ENCODE peak calls at places on chromosome 10, in six cellular contexts. A, I, R, H, Y and M are unnamed samples.

GRCh38 chr10:34364253-34365037 is 450.7 kb downstream of the PARD3 start:
- DNase-seq in A (no peak), I (no peak), R (no peak), H (no peak), Y (no peak), M (no peak)

GRCh38 chr10:118209215-118209614 is 132.9 kb downstream of the FAM204A start:
- DNase-seq in A (no peak), I (no peak), R (no peak), H (no peak), Y (no peak), M (no peak)

GRCh38 chr10:103917326-103918052 is 495 bp downstream of the STN1 start:
- DNase-seq in A (peak), I (peak), R (peak), H (no peak), Y (no peak), M (no peak)

GRCh38 chr10:101839002-101839401 is 4.6 kb downstream of the KCNIP2 start:
- DNase-seq in A (no peak), I (no peak), R (no peak), H (no peak), Y (no peak), M (no peak)

GRCh38 chr10:43128331-43128730 is 9.9 kb upstream of the CSGALNACT2 start:
- DNase-seq in A (no peak), I (peak), R (no peak), H (no peak), Y (no peak), M (no peak)

GRCh38 chr10:10477859-10478258 is 539.8 kb upstream of the CELF2 start:
- DNase-seq in A (peak), I (no peak), R (no peak), H (no peak), Y (no peak), M (peak)

GRCh38 chr10:117710181-117710798 is 167.7 kb downstream of the EMX2 start:
- DNase-seq in A (no peak), I (peak), R (no peak), H (no peak), Y (peak), M (no peak)

GRCh38 chr10:103894454-103894853 is 23.5 kb downstream of the STN1 start:
- DNase-seq in A (peak), I (no peak), R (no peak), H (no peak), Y (no peak), M (peak)

GRCh38 chr10:101696632-101697031 is 1.7 kb upstream of the FBXW4 start:
- DNase-seq in A (no peak), I (no peak), R (no peak), H (no peak), Y (no peak), M (no peak)

GRCh38 chr10:57864789-57865676 is 402.7 kb downstream of the IPMK start:
- DNase-seq in A (no peak), I (no peak), R (no peak), H (no peak), Y (peak), M (no peak)

GRCh38 chr10:48287417-48288391 is 13.2 kb upstream of the FRMPD2 start:
- DNase-seq in A (no peak), I (no peak), R (no peak), H (no peak), Y (no peak), M (no peak)

GRCh38 chr10:51501396-51501795 is 198.0 kb downstream of the CSTF2T start:
- DNase-seq in A (peak), I (no peak), R (no peak), H (no peak), Y (no peak), M (no peak)

GRCh38 chr10:6583447-6583846 is 3.4 kb upstream of the PRKCQ start:
- DNase-seq in A (no peak), I (no peak), R (no peak), H (no peak), Y (no peak), M (no peak)

GRCh38 chr10:118543714-118544400 is 51.6 kb downstream of the PRLHR start:
- DNase-seq in A (peak), I (peak), R (peak), H (peak), Y (peak), M (peak)

GRCh38 chr10:43964486-43964885 is 315.8 kb upstream of the ZNF32 start:
- DNase-seq in A (no peak), I (no peak), R (no peak), H (no peak), Y (no peak), M (peak)

GRCh38 chr10:80530251-80530650 is 7.5 kb upstream of the SH2D4B start:
- DNase-seq in A (peak), I (no peak), R (no peak), H (no peak), Y (peak), M (peak)

GRCh38 chr10:77899080-77899477 is 27.5 kb downstream of the DLG5 start:
- DNase-seq in A (peak), I (no peak), R (no peak), H (no peak), Y (no peak), M (no peak)

GRCh38 chr10:2681911-2682310 is 385.4 kb upstream of the PFKP start:
- DNase-seq in A (no peak), I (no peak), R (no peak), H (no peak), Y (no peak), M (no peak)

GRCh38 chr10:23755557-23755956 is 316.7 kb downstream of the OTUD1 start:
- DNase-seq in A (no peak), I (no peak), R (no peak), H (no peak), Y (no peak), M (no peak)

GRCh38 chr10:58920655-58921003 is 255.8 kb upstream of the PHYHIPL start:
- DNase-seq in A (no peak), I (no peak), R (no peak), H (no peak), Y (no peak), M (no peak)

GRCh38 chr10:69180525-69181204 is 631 bp downstream of the SUPV3L1 start:
- DNase-seq in A (peak), I (no peak), R (peak), H (no peak), Y (peak), M (peak)

GRCh38 chr10:93873427-93874115 is 20.2 kb upstream of the SLC35G1 start:
- DNase-seq in A (peak), I (no peak), R (no peak), H (no peak), Y (peak), M (peak)

GRCh38 chr10:103542764-103543616 is 49.5 kb downstream of the NEURL1 start:
- DNase-seq in A (peak), I (peak), R (peak), H (no peak), Y (peak), M (peak)

GRCh38 chr10:80405636-80406035 is 2.7 kb upstream of the PRXL2A start:
- DNase-seq in A (peak), I (no peak), R (no peak), H (no peak), Y (peak), M (peak)

GRCh38 chr10:35300063-35300699 is 36.1 kb upstream of the CCNY start:
- DNase-seq in A (peak), I (no peak), R (no peak), H (no peak), Y (peak), M (peak)

GRCh38 chr10:65769828-65770227 is 1156.0 kb upstream of the LRRTM3 start:
- DNase-seq in A (no peak), I (no peak), R (no peak), H (no peak), Y (peak), M (no peak)

GRCh38 chr10:79128923-79129305 is 60.1 kb downstream of the ZMIZ1 start:
- DNase-seq in A (no peak), I (no peak), R (no peak), H (no peak), Y (no peak), M (no peak)

GRCh38 chr10:118332948-118333710 is 9.0 kb downstream of the FAM204A start:
- DNase-seq in A (peak), I (no peak), R (no peak), H (no peak), Y (no peak), M (peak)

GRCh38 chr10:1607466-1607865 is 129.9 kb downstream of the ADARB2 start:
- DNase-seq in A (no peak), I (peak), R (no peak), H (no peak), Y (no peak), M (no peak)

GRCh38 chr10:86402283-86402931 is 35.8 kb upstream of the GRID1 start:
- DNase-seq in A (peak), I (no peak), R (no peak), H (no peak), Y (no peak), M (peak)

GRCh38 chr10:28217848-28218247 is 85.0 kb downstream of the MPP7 start:
- DNase-seq in A (peak), I (no peak), R (no peak), H (no peak), Y (peak), M (peak)

GRCh38 chr10:58791137-58791536 is 278.5 kb downstream of the BICC1 start:
- DNase-seq in A (peak), I (no peak), R (no peak), H (no peak), Y (no peak), M (no peak)

GRCh38 chr10:92087750-92088395 is 164.3 kb downstream of the BTAF1 start:
- DNase-seq in A (peak), I (peak), R (peak), H (peak), Y (peak), M (peak)

GRCh38 chr10:48445932-48446331 is 139.5 kb downstream of the MAPK8 start:
- DNase-seq in A (no peak), I (no peak), R (no peak), H (peak), Y (no peak), M (no peak)

GRCh38 chr10:93309062-93309461 is 173.1 kb downstream of the MYOF start:
- DNase-seq in A (peak), I (no peak), R (no peak), H (no peak), Y (no peak), M (peak)

GRCh38 chr10:13371879-13372470 is 23.9 kb upstream of the SEPHS1 start:
- DNase-seq in A (peak), I (peak), R (peak), H (peak), Y (peak), M (peak)

GRCh38 chr10:1874533-1874932 is 137.2 kb upstream of the ADARB2 start:
- DNase-seq in A (no peak), I (no peak), R (no peak), H (no peak), Y (no peak), M (no peak)

GRCh38 chr10:24821986-24822385 is 98.3 kb upstream of the ARHGAP21 start:
- DNase-seq in A (peak), I (no peak), R (no peak), H (no peak), Y (peak), M (peak)

GRCh38 chr10:18231480-18231879 is 91.3 kb downstream of the CACNB2 start:
- DNase-seq in A (no peak), I (no peak), R (no peak), H (no peak), Y (no peak), M (no peak)

GRCh38 chr10:98169379-98169778 is 34.9 kb downstream of the R3HCC1L start:
- DNase-seq in A (no peak), I (no peak), R (no peak), H (no peak), Y (no peak), M (no peak)

GRCh38 chr10:98168766-98169165 is 34.3 kb downstream of the R3HCC1L start:
- DNase-seq in A (no peak), I (no peak), R (no peak), H (no peak), Y (no peak), M (no peak)

GRCh38 chr10:98170249-98171117 is 36.0 kb downstream of the R3HCC1L start:
- DNase-seq in A (peak), I (peak), R (peak), H (peak), Y (peak), M (peak)

GRCh38 chr10:98167191-98167590 is 32.7 kb downstream of the R3HCC1L start:
- DNase-seq in A (no peak), I (no peak), R (no peak), H (no peak), Y (no peak), M (no peak)

GRCh38 chr10:98168147-98168546 is 33.7 kb downstream of the R3HCC1L start:
- DNase-seq in A (no peak), I (no peak), R (no peak), H (no peak), Y (peak), M (no peak)
- H3K4me2 ChIP-seq in A (no peak), I (peak), R (no peak), H (peak), Y (no peak), M (no peak)

DNA sequence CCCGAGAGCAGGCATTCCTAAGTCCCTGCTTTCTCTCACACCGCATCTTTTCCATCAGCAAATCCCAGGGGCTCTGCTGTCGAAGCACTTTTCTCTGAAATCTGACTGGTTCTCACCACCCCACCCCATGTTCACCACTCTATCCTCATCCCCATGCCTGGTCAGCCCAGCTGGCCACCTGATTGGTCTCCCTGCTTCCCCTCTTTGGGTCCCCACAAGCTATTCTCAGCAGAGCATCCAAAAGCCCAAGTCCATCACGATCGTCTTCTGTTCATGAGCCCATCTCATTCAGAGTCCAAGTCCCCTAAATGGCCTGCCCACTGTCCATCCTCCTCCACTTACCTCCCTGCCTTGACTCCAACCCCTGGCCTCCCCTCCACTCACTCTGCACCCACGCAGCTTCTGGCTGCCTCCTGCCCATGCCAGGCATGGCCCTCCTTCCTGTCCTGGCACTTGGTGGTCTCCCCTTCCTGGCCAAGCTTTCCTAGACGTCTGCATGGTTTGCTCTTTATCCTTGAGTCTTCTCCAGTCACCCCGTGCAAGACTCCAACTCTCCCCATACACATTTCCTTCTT is 1.6 kb upstream of the PPP2R2D start:
- DNase-seq in A (no peak), I (no peak), R (no peak), H (no peak), Y (no peak), M (no peak)
- H2BK15ac ChIP-seq in A (no peak), I (no peak), R (no peak), H (no peak), Y (no peak), M (no peak)

GRCh38 chr10:88063861-88064521 is 200.6 kb downstream of the PTEN start:
- DNase-seq in A (no peak), I (no peak), R (no peak), H (no peak), Y (no peak), M (no peak)

GRCh38 chr10:88064608-88065383 is 201.4 kb downstream of the PTEN start:
- DNase-seq in A (peak), I (no peak), R (no peak), H (no peak), Y (no peak), M (peak)

GRCh38 chr10:88060762-88061161 is 197.3 kb downstream of the PTEN start:
- DNase-seq in A (no peak), I (no peak), R (no peak), H (no peak), Y (no peak), M (no peak)

GRCh38 chr10:88062798-88063472 is 199.5 kb downstream of the PTEN start:
- DNase-seq in A (peak), I (no peak), R (no peak), H (no peak), Y (no peak), M (peak)

DNA sequence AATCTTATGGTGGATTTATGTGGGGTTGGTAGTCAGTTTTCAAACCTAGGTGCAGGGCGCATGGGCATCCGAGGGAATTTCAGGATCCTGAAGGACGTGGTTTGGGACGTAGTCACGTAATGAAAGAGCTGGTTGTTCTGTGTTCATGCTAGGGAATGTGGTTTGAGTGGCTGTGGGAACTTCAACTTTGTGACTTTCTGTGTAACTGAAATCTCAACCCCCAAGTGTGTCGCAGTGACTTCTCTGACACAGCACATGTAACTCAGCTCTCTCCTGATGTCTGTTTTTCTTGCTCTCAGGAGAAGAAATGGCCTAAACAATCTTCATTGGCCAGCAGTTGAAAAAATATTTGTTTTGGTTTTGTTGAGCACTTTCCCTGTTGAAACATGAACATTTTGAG is 199.0 kb downstream of the PTEN start:
- DNase-seq in A (peak), I (no peak), R (no peak), H (no peak), Y (no peak), M (peak)
- H3K4me2 ChIP-seq in A (peak), I (no peak), R (no peak), H (no peak), Y (no peak), M (no peak)

DNA sequence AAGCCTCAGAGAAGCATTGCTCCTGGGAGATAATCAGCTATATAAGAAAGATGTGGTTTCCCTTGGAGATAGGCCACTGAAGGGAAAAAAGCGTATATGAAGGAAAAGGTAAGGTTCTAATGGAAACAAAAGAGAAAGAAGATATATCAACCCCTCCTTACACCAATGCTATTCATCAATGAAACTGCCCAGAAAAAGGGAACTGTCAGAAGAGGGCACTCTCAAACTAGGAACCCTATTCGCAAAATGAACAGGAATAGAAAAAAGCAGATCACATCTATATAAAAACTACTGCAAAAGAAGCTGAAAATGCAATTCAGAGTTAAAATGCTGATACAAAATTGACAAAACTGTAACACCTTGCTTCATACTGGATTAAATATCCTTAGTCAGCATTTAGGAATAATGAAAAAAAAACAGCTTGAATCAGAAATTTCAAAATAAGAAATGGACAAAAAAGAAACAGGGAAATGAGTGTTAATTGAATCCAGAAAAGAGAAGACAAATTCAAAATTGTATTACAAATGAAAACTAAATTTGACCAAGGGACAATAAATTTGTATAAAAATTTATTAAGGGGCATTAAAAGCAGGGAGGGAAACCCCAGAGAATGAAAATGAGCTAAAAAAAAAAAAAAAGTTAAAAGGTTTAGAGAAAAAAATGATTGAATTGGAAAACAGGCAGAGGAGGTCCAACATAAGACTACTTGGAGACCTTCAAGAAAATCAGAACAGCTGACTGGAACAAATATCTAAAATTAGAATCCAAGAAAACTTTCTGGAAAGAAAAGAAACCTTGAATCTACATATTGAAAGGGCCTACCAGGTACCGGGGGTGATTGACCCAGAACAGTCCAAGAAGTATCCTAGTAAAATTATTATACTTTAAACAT is 17.9 kb downstream of the NHLRC2 start:
- DNase-seq in A (no peak), I (no peak), R (no peak), H (no peak), Y (no peak), M (no peak)
- H2BK15ac ChIP-seq in A (no peak), I (no peak), R (no peak), H (no peak), Y (no peak), M (no peak)

DNA sequence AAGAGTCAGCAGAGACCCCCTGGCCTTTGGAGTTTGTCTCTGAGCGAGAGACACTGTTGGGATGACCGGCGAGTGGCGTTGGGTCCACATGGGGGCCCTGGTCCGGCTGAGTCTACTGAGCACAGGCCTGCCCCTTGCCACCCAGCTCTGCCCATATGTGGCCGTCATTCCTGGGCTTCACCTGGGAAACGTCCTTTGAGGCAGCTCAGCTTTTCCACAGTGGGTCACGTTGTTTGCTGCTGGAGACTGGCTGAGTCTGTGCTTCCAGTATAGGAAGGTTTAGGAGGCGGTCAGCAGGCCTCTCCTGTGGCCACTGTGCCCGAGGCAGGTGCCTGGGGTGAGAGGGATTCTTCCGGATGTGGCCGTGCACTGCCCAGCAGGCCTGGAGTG is 17.1 kb downstream of the ADAM8 start:
- DNase-seq in A (no peak), I (no peak), R (no peak), H (no peak), Y (no peak), M (no peak)
- H3K4me2 ChIP-seq in A (peak), I (no peak), R (no peak), H (no peak), Y (no peak), M (no peak)

DNA sequence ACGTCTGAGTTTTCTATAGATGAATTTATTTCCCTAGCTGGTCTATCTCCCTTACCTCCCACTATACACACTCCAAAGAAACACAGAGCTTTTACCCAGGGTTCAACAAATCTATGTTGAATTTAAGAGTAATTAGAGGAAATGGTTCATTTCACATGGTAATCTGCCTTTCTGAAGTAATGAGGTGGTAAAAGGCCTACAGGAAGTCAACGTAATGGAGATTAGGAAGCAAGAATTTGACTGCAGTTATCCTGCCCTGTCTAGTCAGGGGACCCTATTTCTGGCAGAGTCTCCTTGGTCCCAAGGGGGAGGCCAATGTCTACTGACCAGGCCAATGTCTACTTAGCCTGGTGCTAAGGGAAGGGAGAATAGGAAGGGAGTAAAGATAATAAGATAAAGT is 21.4 kb upstream of the SIRT1 start:
- DNase-seq in A (no peak), I (no peak), R (no peak), H (no peak), Y (no peak), M (no peak)
- H2BK15ac ChIP-seq in A (no peak), I (no peak), R (no peak), H (no peak), Y (no peak), M (no peak)

GRCh38 chr10:97683556-97684357 is 3.3 kb downstream of the AVPI1 start:
- DNase-seq in A (peak), I (peak), R (no peak), H (no peak), Y (peak), M (peak)
- H3K4me2 ChIP-seq in A (peak), I (no peak), R (no peak), H (no peak), Y (no peak), M (no peak)